ENCODE peak calls at places on chromosomes 11 and 22, in seven cellular contexts. D is H1, O is HCT116, K is HepG2, J is K562, Q is SK-N-SH, I is GM12878. U is an unnamed sample.
A peak's percentile ranks its signal among the peaks of the same experiment; 100 is the strongest.

GRCh38 chr11:62792193-62792575 is 378 bp upstream of the TMEM223 start:
- DNase-seq in J (no peak), Q (peak; percentile 62), I (no peak), D (no peak), K (no peak), O (no peak), U (no peak)

GRCh38 chr22:34776827-34777226 is 289.1 kb upstream of the ISX start:
- DNase-seq in D (no peak), J (no peak), O (no peak), K (no peak), I (no peak), Q (no peak), U (no peak)

GRCh38 chr11:62033191-62034044 is 66.0 kb upstream of the FTH1 start:
- DNase-seq in J (peak; percentile 29), O (peak; percentile 59), I (no peak), Q (no peak), D (no peak), K (peak; percentile 15), U (no peak)

GRCh38 chr22:41929158-41929896 is 2.7 kb upstream of the TNFRSF13C start:
- DNase-seq in O (no peak), Q (no peak), D (no peak), K (no peak), I (no peak), J (no peak), U (no peak)

GRCh38 chr11:107819361-107820014 is 39.1 kb downstream of the SLC35F2 start:
- DNase-seq in O (no peak), Q (no peak), J (no peak), I (no peak), K (no peak), D (no peak), U (no peak)

GRCh38 chr11:72589802-72590761 is 84.1 kb downstream of the PDE2A start:
- DNase-seq in O (no peak), K (peak; percentile 48), I (no peak), D (no peak), Q (peak; percentile 60), J (peak; percentile 77), U (no peak)

GRCh38 chr11:125921042-125921441 is 16.7 kb downstream of the DDX25 start:
- DNase-seq in O (no peak), I (no peak), D (no peak), Q (no peak), K (peak; percentile 62), J (no peak), U (no peak)

GRCh38 chr11:134749040-134749586 is 337.1 kb upstream of the B3GAT1 start:
- DNase-seq in O (no peak), I (no peak), D (no peak), Q (no peak), J (no peak), K (no peak), U (no peak)

GRCh38 chr22:19663821-19664325 is 50.4 kb upstream of the SEPTIN5 start:
- DNase-seq in I (no peak), D (no peak), J (peak; percentile 82), O (no peak), K (no peak), Q (peak; percentile 85), U (no peak)

GRCh38 chr11:2769779-2770555 is 70.2 kb upstream of the KCNQ1OT1 start:
- DNase-seq in D (no peak), J (no peak), K (no peak), I (no peak), Q (no peak), O (no peak), U (no peak)

GRCh38 chr11:128931066-128931465 is 11.6 kb downstream of the TP53AIP1 start:
- DNase-seq in O (no peak), K (no peak), I (no peak), J (no peak), D (no peak), Q (no peak), U (no peak)

GRCh38 chr11:68948948-68949347 is 31.8 kb downstream of the MRGPRD start:
- DNase-seq in K (no peak), Q (no peak), O (no peak), J (no peak), D (no peak), I (no peak), U (no peak)

GRCh38 chr22:42356547-42356946 is 75.7 kb downstream of the NFAM1 start:
- DNase-seq in Q (no peak), D (no peak), K (no peak), O (no peak), I (peak; percentile 31), J (no peak), U (no peak)

GRCh38 chr11:57340228-57340627 is 2.1 kb downstream of the P2RX3 start:
- DNase-seq in J (peak; percentile 68), I (no peak), K (no peak), O (no peak), D (no peak), Q (peak; percentile 59), U (peak; percentile 45)

GRCh38 chr11:63682045-63682915 is 980 bp downstream of the RTN3 start:
- DNase-seq in J (peak; percentile 39), K (peak; percentile 8), D (no peak), Q (peak; percentile 55), I (no peak), O (no peak), U (peak; percentile 37)

GRCh38 chr11:111358038-111359001 is 20.8 kb downstream of the POU2AF1 start:
- DNase-seq in K (no peak), J (no peak), Q (no peak), O (no peak), I (no peak), D (no peak), U (no peak)

GRCh38 chr22:45648320-45649070 is 23.1 kb upstream of the ATXN10 start:
- DNase-seq in D (no peak), O (no peak), J (no peak), I (no peak), K (no peak), Q (peak; percentile 9), U (no peak)

GRCh38 chr11:83978942-83979341 is 692.8 kb upstream of the CCDC90B start:
- DNase-seq in I (no peak), Q (no peak), J (no peak), K (no peak), O (no peak), D (no peak), U (no peak)

GRCh38 chr22:39556970-39557811 is 13.4 kb upstream of the CACNA1I start:
- DNase-seq in Q (peak; percentile 71), K (no peak), D (no peak), J (peak; percentile 44), O (no peak), I (no peak), U (peak; percentile 51)

GRCh38 chr11:75004215-75004614 is 15.5 kb downstream of the NEU3 start:
- DNase-seq in J (no peak), K (no peak), O (no peak), D (no peak), I (no peak), Q (no peak), U (no peak)

GRCh38 chr11:57303990-57304579 is 20.7 kb downstream of the TNKS1BP1 start:
- DNase-seq in O (no peak), K (no peak), J (no peak), Q (peak; percentile 36), D (no peak), I (no peak), U (no peak)

GRCh38 chr11:81059356-81059755 is 1618.5 kb upstream of the TENM4 start:
- DNase-seq in D (no peak), O (no peak), I (no peak), J (no peak), Q (no peak), K (no peak), U (no peak)

GRCh38 chr22:42931421-42932196 is 74.5 kb upstream of the ARFGAP3 start:
- DNase-seq in Q (no peak), D (no peak), K (no peak), I (peak; percentile 79), O (no peak), J (no peak), U (no peak)

GRCh38 chr11:44680982-44681597 is 45.7 kb upstream of the TSPAN18 start:
- DNase-seq in J (no peak), K (no peak), D (no peak), O (no peak), Q (no peak), I (no peak), U (peak; percentile 31)

GRCh38 chr22:36773935-36774334 is 2.0 kb downstream of the IFT27 start:
- DNase-seq in K (no peak), O (no peak), J (peak; percentile 9), Q (peak; percentile 43), D (no peak), I (no peak), U (peak; percentile 53)

GRCh38 chr22:36778020-36778419 is 2.1 kb upstream of the IFT27 start:
- DNase-seq in O (no peak), I (no peak), K (no peak), D (no peak), J (no peak), Q (no peak), U (no peak)

GRCh38 chr22:36775589-36775965 is 342 bp downstream of the IFT27 start:
- DNase-seq in I (no peak), O (no peak), D (no peak), K (no peak), Q (no peak), J (no peak), U (no peak)

GRCh38 chr22:36776722-36777121 is 803 bp upstream of the IFT27 start:
- DNase-seq in D (no peak), O (no peak), J (no peak), K (no peak), Q (no peak), I (no peak), U (no peak)

GRCh38 chr22:36775966-36776669 is at the start of gene IFT27:
- DNase-seq in O (peak; percentile 100), D (peak; percentile 98), Q (peak; percentile 99), J (peak; percentile 69), I (peak; percentile 99), K (peak; percentile 82), U (peak; percentile 100)
- TF ChIP-seq JUND in O (no peak), D (no peak), Q (no peak), J (no peak), I (no peak), K (no peak), U (no peak)

GRCh38 chr22:50000587-50001387 is 11.8 kb downstream of the IL17REL start:
- DNase-seq in D (no peak), Q (peak; percentile 32), I (no peak), O (no peak), K (no peak), J (no peak), U (no peak)
- TF ChIP-seq JUND in D (no peak), Q (no peak), I (no peak), O (no peak), K (no peak), J (no peak), U (no peak)

GRCh38 chr22:40890881-40891280 is 29.0 kb upstream of the DNAJB7 start:
- DNase-seq in K (no peak), O (no peak), Q (no peak), J (no peak), D (no peak), I (no peak), U (no peak)
- TF ChIP-seq JUND in K (no peak), O (no peak), Q (no peak), J (no peak), D (no peak), I (no peak), U (no peak)

DNA sequence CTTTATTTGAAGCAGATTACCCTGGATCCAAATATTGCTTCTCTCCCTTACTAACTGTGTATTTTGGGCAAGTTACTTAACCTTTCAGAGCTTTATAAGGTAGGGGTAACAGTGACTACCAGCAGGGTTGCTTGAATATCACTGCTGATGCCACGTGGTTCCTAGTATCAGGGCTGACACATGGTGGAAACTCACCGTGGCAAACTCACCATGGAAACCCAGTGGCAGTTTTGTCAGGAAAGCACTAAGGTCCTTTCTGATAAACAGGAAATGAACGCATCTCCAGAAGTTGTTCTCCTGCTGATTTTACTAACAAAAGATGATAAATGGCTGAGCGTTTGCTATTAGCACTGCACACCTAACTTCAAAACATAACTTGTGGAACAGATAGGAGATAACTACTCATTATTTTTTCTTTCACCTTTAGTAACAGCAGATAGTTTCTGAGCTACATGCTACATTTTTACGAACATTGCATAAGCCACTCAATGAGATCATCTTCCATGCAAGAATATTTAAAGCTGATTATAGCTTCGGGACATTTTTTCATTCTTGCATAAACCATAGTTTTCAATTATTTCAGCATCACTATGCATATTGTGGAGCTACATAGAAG is 59.7 kb upstream of the RAG2 start:
- DNase-seq in D (no peak), J (no peak), Q (no peak), K (no peak), O (no peak), I (no peak), U (no peak)
- TF ChIP-seq JUND in D (no peak), J (no peak), Q (no peak), K (no peak), O (no peak), I (no peak), U (no peak)

U was measured in T47D.